ENCODE peak calls at places on chromosomes 2 and 18, in six cellular contexts. One of them, this sample, is unnamed.

GRCh38 chr2:73069041-73069854 is 2.3 kb downstream of the SFXN5 start:
- DNase-seq in right cardiac atrium: no peak
- DNase-seq in RWPE1: no peak
- DNase-seq in CD4-positive, alpha-beta T cell: no peak
- DNase-seq in tibial artery: no peak
- DNase-seq in A549: no peak
- DNase-seq in this sample: no peak

GRCh38 chr18:46051731-46052461 is 20.2 kb downstream of the PSTPIP2 start:
- DNase-seq in A549: no peak
- DNase-seq in CD4-positive, alpha-beta T cell: no peak
- DNase-seq in right cardiac atrium: no peak
- DNase-seq in RWPE1: no peak
- DNase-seq in tibial artery: no peak
- DNase-seq in this sample: no peak

GRCh38 chr2:7670905-7671304 is 753.7 kb downstream of the RNF144A start:
- DNase-seq in right cardiac atrium: no peak
- DNase-seq in A549: no peak
- DNase-seq in RWPE1: no peak
- DNase-seq in CD4-positive, alpha-beta T cell: no peak
- DNase-seq in tibial artery: no peak
- DNase-seq in this sample: no peak

GRCh38 chr2:167127135-167127534 is 238.9 kb downstream of the XIRP2 start:
- DNase-seq in RWPE1: peak; percentile 10
- DNase-seq in A549: no peak
- DNase-seq in CD4-positive, alpha-beta T cell: no peak
- DNase-seq in right cardiac atrium: no peak
- DNase-seq in tibial artery: no peak
- DNase-seq in this sample: no peak

GRCh38 chr2:74530239-74531161 is 767 bp downstream of the HTRA2 start:
- DNase-seq in RWPE1: no peak
- DNase-seq in right cardiac atrium: peak; percentile 84
- DNase-seq in tibial artery: peak; percentile 45
- DNase-seq in CD4-positive, alpha-beta T cell: no peak
- DNase-seq in A549: peak; percentile 64
- DNase-seq in this sample: no peak

GRCh38 chr2:230661072-230661957 is 51.3 kb upstream of the CAB39 start:
- DNase-seq in CD4-positive, alpha-beta T cell: no peak
- DNase-seq in right cardiac atrium: no peak
- DNase-seq in RWPE1: no peak
- DNase-seq in tibial artery: no peak
- DNase-seq in A549: no peak
- DNase-seq in this sample: no peak

GRCh38 chr2:4340536-4340935 is 637.2 kb downstream of the DCDC2C start:
- DNase-seq in CD4-positive, alpha-beta T cell: no peak
- DNase-seq in right cardiac atrium: no peak
- DNase-seq in A549: no peak
- DNase-seq in tibial artery: no peak
- DNase-seq in RWPE1: no peak
- DNase-seq in this sample: no peak

GRCh38 chr2:119838179-119838578 is 78.5 kb downstream of the PTPN4 start:
- DNase-seq in right cardiac atrium: no peak
- DNase-seq in tibial artery: no peak
- DNase-seq in A549: no peak
- DNase-seq in RWPE1: no peak
- DNase-seq in CD4-positive, alpha-beta T cell: no peak
- DNase-seq in this sample: no peak

GRCh38 chr2:30316408-30316807 is 85.1 kb downstream of the LBH start:
- DNase-seq in tibial artery: no peak
- DNase-seq in right cardiac atrium: no peak
- DNase-seq in CD4-positive, alpha-beta T cell: no peak
- DNase-seq in A549: no peak
- DNase-seq in RWPE1: no peak
- DNase-seq in this sample: no peak

GRCh38 chr2:189783451-189783926 is 650 bp downstream of the ORMDL1 start:
- DNase-seq in RWPE1: peak; percentile 24
- DNase-seq in tibial artery: no peak
- DNase-seq in A549: no peak
- DNase-seq in right cardiac atrium: no peak
- DNase-seq in CD4-positive, alpha-beta T cell: no peak
- DNase-seq in this sample: no peak

GRCh38 chr18:21831413-21831831 is 90.8 kb downstream of the MIB1 start:
- DNase-seq in right cardiac atrium: no peak
- DNase-seq in A549: no peak
- DNase-seq in RWPE1: no peak
- DNase-seq in CD4-positive, alpha-beta T cell: no peak
- DNase-seq in tibial artery: peak; percentile 39
- DNase-seq in this sample: no peak

GRCh38 chr2:18626256-18626668 is 36.9 kb upstream of the NT5C1B start:
- DNase-seq in RWPE1: peak; percentile 34
- DNase-seq in right cardiac atrium: no peak
- DNase-seq in CD4-positive, alpha-beta T cell: no peak
- DNase-seq in A549: no peak
- DNase-seq in tibial artery: no peak
- DNase-seq in this sample: no peak

GRCh38 chr2:149399934-149400615 is 69.7 kb downstream of the LYPD6 start:
- DNase-seq in tibial artery: no peak
- DNase-seq in CD4-positive, alpha-beta T cell: no peak
- DNase-seq in A549: no peak
- DNase-seq in right cardiac atrium: no peak
- DNase-seq in RWPE1: no peak
- DNase-seq in this sample: no peak

GRCh38 chr18:58158008-58158407 is 114.0 kb downstream of the NEDD4L start:
- DNase-seq in RWPE1: no peak
- DNase-seq in A549: no peak
- DNase-seq in CD4-positive, alpha-beta T cell: no peak
- DNase-seq in right cardiac atrium: no peak
- DNase-seq in tibial artery: no peak
- DNase-seq in this sample: no peak

GRCh38 chr2:37775908-37776250 is 104.4 kb upstream of the CDC42EP3 start:
- DNase-seq in CD4-positive, alpha-beta T cell: no peak
- DNase-seq in right cardiac atrium: peak; percentile 63
- DNase-seq in tibial artery: peak; percentile 42
- DNase-seq in A549: no peak
- DNase-seq in RWPE1: peak; percentile 23
- DNase-seq in this sample: no peak

GRCh38 chr2:56714400-56714799 is 530.6 kb downstream of the CCDC85A start:
- DNase-seq in CD4-positive, alpha-beta T cell: no peak
- DNase-seq in RWPE1: no peak
- DNase-seq in right cardiac atrium: no peak
- DNase-seq in A549: no peak
- DNase-seq in tibial artery: no peak
- DNase-seq in this sample: no peak

GRCh38 chr18:13239557-13239956 is 21.0 kb downstream of the LDLRAD4 start:
- DNase-seq in A549: no peak
- DNase-seq in tibial artery: peak; percentile 12
- DNase-seq in right cardiac atrium: no peak
- DNase-seq in CD4-positive, alpha-beta T cell: no peak
- DNase-seq in RWPE1: no peak
- DNase-seq in this sample: no peak

GRCh38 chr2:201794261-201794660 is 12.1 kb upstream of the CDK15 start:
- DNase-seq in CD4-positive, alpha-beta T cell: no peak
- DNase-seq in RWPE1: no peak
- DNase-seq in right cardiac atrium: no peak
- DNase-seq in tibial artery: no peak
- DNase-seq in A549: no peak
- DNase-seq in this sample: no peak

GRCh38 chr18:23183356-23184150 is 48.3 kb downstream of the CABLES1 start:
- DNase-seq in A549: no peak
- DNase-seq in right cardiac atrium: no peak
- DNase-seq in tibial artery: no peak
- DNase-seq in CD4-positive, alpha-beta T cell: no peak
- DNase-seq in RWPE1: no peak
- DNase-seq in this sample: no peak

GRCh38 chr2:127545189-127545588 is 9.7 kb downstream of the MYO7B start:
- DNase-seq in RWPE1: no peak
- DNase-seq in A549: no peak
- DNase-seq in CD4-positive, alpha-beta T cell: no peak
- DNase-seq in tibial artery: no peak
- DNase-seq in right cardiac atrium: no peak
- DNase-seq in this sample: no peak

GRCh38 chr18:27363918-27364317 is 178.8 kb upstream of the CHST9 start:
- DNase-seq in tibial artery: no peak
- DNase-seq in right cardiac atrium: no peak
- DNase-seq in A549: no peak
- DNase-seq in RWPE1: peak; percentile 14
- DNase-seq in CD4-positive, alpha-beta T cell: no peak
- DNase-seq in this sample: no peak

GRCh38 chr2:239905884-239906654 is 119.1 kb downstream of the NDUFA10 start:
- DNase-seq in CD4-positive, alpha-beta T cell: no peak
- DNase-seq in A549: no peak
- DNase-seq in tibial artery: no peak
- DNase-seq in RWPE1: no peak
- DNase-seq in right cardiac atrium: no peak
- DNase-seq in this sample: no peak

GRCh38 chr2:176158855-176159677 is 2.0 kb downstream of the HOXD3 start:
- DNase-seq in CD4-positive, alpha-beta T cell: no peak
- DNase-seq in right cardiac atrium: no peak
- DNase-seq in tibial artery: no peak
- DNase-seq in RWPE1: no peak
- DNase-seq in A549: no peak
- DNase-seq in this sample: no peak

GRCh38 chr2:61834893-61835292 is 19.0 kb downstream of the FAM161A start:
- DNase-seq in right cardiac atrium: no peak
- DNase-seq in A549: no peak
- DNase-seq in RWPE1: peak; percentile 36
- DNase-seq in tibial artery: no peak
- DNase-seq in CD4-positive, alpha-beta T cell: no peak
- DNase-seq in this sample: no peak

GRCh38 chr2:129802290-129802689 is 177.2 kb upstream of the RAB6C start:
- DNase-seq in tibial artery: no peak
- DNase-seq in CD4-positive, alpha-beta T cell: no peak
- DNase-seq in right cardiac atrium: no peak
- DNase-seq in A549: no peak
- DNase-seq in RWPE1: no peak
- DNase-seq in this sample: no peak

GRCh38 chr2:28399946-28400345 is 7.3 kb downstream of the FOSL2 start:
- DNase-seq in A549: no peak
- DNase-seq in right cardiac atrium: peak; percentile 49
- DNase-seq in tibial artery: no peak
- DNase-seq in CD4-positive, alpha-beta T cell: no peak
- DNase-seq in RWPE1: no peak
- DNase-seq in this sample: no peak
- H3K27ac ChIP-seq in A549: no peak overlapping the region
- H3K27ac ChIP-seq in right cardiac atrium: peak overlapping the region; percentile 6
- H3K27ac ChIP-seq in tibial artery: peak overlapping the region; percentile 100
- H3K27ac ChIP-seq in CD4-positive, alpha-beta T cell: no peak overlapping the region
- H3K27ac ChIP-seq in RWPE1: peak overlapping the region; percentile 59
- H3K27ac ChIP-seq in this sample: no peak overlapping the region

DNA sequence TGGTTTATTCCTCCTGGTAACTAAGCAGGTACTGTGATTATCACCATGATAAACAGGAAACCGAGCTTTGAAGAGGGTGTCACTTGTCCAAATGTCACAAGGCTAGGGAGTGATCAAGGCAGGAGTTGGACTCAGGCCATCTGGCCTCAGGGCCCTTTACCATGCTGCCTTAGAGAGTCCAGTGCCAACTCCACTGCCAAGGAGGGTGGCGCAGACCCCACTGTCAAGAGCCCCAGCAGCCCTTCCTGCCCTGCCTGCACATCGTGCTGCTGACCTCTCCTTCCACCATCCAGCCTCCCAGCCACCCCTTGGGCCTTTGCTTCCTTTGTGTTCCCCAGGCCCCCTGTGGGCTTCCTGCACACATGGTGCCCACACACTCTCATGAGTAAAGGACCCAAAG is 48.3 kb downstream of the TNS1 start:
- DNase-seq in tibial artery: peak; percentile 24
- DNase-seq in CD4-positive, alpha-beta T cell: no peak
- DNase-seq in A549: no peak
- DNase-seq in right cardiac atrium: peak; percentile 81
- DNase-seq in RWPE1: no peak
- DNase-seq in this sample: no peak
- H3K27ac ChIP-seq in tibial artery: peak overlapping the region; percentile 91
- H3K27ac ChIP-seq in CD4-positive, alpha-beta T cell: no peak overlapping the region
- H3K27ac ChIP-seq in A549: no peak overlapping the region
- H3K27ac ChIP-seq in right cardiac atrium: peak overlapping the region; percentile 53
- H3K27ac ChIP-seq in RWPE1: no peak overlapping the region
- H3K27ac ChIP-seq in this sample: no peak overlapping the region

GRCh38 chr2:10059016-10059351 is 15.6 kb downstream of the KLF11 start:
- DNase-seq in right cardiac atrium: peak; percentile 36
- DNase-seq in A549: no peak
- DNase-seq in tibial artery: no peak
- DNase-seq in RWPE1: no peak
- DNase-seq in CD4-positive, alpha-beta T cell: no peak
- DNase-seq in this sample: no peak

GRCh38 chr2:10059552-10060335 is 16.4 kb downstream of the KLF11 start:
- DNase-seq in A549: no peak
- DNase-seq in right cardiac atrium: peak; percentile 40
- DNase-seq in CD4-positive, alpha-beta T cell: no peak
- DNase-seq in RWPE1: no peak
- DNase-seq in tibial artery: no peak
- DNase-seq in this sample: no peak

GRCh38 chr2:10056439-10056838 is 13.1 kb downstream of the KLF11 start:
- DNase-seq in RWPE1: no peak
- DNase-seq in CD4-positive, alpha-beta T cell: no peak
- DNase-seq in tibial artery: no peak
- DNase-seq in A549: no peak
- DNase-seq in right cardiac atrium: peak; percentile 35
- DNase-seq in this sample: no peak

GRCh38 chr2:10058251-10059015 is 15.1 kb downstream of the KLF11 start:
- DNase-seq in RWPE1: no peak
- DNase-seq in CD4-positive, alpha-beta T cell: no peak
- DNase-seq in right cardiac atrium: peak; percentile 59
- DNase-seq in A549: no peak
- DNase-seq in tibial artery: no peak
- DNase-seq in this sample: no peak

GRCh38 chr2:10057231-10058107 is 14.1 kb downstream of the KLF11 start:
- DNase-seq in right cardiac atrium: peak; percentile 90
- DNase-seq in RWPE1: peak; percentile 74
- DNase-seq in tibial artery: no peak
- DNase-seq in A549: no peak
- DNase-seq in CD4-positive, alpha-beta T cell: no peak
- DNase-seq in this sample: no peak
- H3K27ac ChIP-seq in right cardiac atrium: peak overlapping the region; percentile 60
- H3K27ac ChIP-seq in RWPE1: peak overlapping the region; percentile 89
- H3K27ac ChIP-seq in tibial artery: peak overlapping the region; percentile 63
- H3K27ac ChIP-seq in A549: no peak overlapping the region
- H3K27ac ChIP-seq in CD4-positive, alpha-beta T cell: no peak overlapping the region
- H3K27ac ChIP-seq in this sample: no peak overlapping the region

DNA sequence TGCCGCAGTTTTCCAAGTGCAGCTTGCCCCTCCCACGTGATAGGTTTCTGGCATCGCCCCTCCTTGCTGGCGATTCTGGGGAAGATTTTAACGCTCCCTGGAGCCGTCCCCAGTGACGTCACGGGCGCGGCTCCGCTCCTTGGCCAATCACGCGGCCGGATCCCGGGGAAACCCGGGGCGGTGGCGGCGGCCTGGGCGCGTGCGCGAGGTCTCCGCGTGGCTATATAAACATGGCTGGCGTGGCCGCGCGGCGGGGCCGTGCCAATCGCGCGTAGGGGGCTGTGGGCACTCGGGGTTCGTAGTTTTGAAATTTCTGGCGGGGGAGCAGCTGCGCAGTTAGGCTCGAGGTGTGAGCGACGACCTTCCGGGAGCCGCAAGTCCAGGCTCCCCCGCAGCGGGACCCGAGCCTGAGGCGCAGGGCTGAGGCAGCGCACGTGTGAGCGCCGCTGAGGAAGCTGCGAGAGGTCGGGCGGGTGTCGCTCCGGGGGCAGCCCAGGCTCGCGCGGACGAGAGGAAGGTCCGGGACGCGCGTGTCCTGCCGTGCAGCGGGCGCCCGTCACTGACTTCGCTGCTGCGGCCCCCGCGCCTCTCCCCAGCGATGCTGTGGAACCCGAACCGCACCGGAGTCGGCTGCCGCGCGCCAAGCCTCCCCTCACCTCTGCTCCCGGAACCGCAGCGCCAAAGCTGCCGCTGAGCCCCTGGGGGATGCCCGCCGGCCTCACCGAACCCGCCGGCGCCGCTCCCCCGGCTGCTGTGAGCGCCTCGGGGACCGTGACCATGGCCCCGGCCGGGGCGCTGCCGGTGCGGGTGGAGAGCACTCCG is at the start of gene TAF4B:
- DNase-seq in CD4-positive, alpha-beta T cell: peak; percentile 88
- DNase-seq in A549: peak; percentile 66
- DNase-seq in tibial artery: peak; percentile 92
- DNase-seq in RWPE1: peak; percentile 94
- DNase-seq in right cardiac atrium: peak; percentile 98
- DNase-seq in this sample: peak; percentile 91
- H3K27ac ChIP-seq in CD4-positive, alpha-beta T cell: peak within 1 kb of the TSS; percentile 87
- H3K27ac ChIP-seq in A549: peak within 1 kb of the TSS; percentile 82
- H3K27ac ChIP-seq in tibial artery: peak within 1 kb of the TSS; percentile 79
- H3K27ac ChIP-seq in RWPE1: peak within 1 kb of the TSS; percentile 72
- H3K27ac ChIP-seq in right cardiac atrium: peak within 1 kb of the TSS; percentile 29
- H3K27ac ChIP-seq in this sample: peak within 1 kb of the TSS; percentile 55